ENCODE peak calls at places on chromosomes 4 and X, in four cellular contexts. F is SK-N-SH, Q is HFF-Myc, T is foreskin fibroblast. R is an unnamed sample.

GRCh38 chr4:159105063-159105414 is 2.2 kb downstream of the RAPGEF2 start:
- DNase-seq in T (peak; percentile 52), Q (no peak), F (no peak), R (no peak)

GRCh38 chr4:74114234-74114633 is 15.2 kb upstream of the CXCL2 start:
- DNase-seq in F (no peak), Q (no peak), T (peak; percentile 90), R (no peak)

GRCh38 chr4:76784237-76784636 is 113.7 kb downstream of the SOWAHB start:
- DNase-seq in F (no peak), T (no peak), Q (no peak), R (no peak)

GRCh38 chr4:47287735-47288134 is 175.8 kb downstream of the COMMD8 start:
- DNase-seq in F (no peak), Q (peak; percentile 4), T (peak; percentile 76), R (no peak)

GRCh38 chr4:179292443-179292842 is 1850.2 kb upstream of the AGA start:
- DNase-seq in T (no peak), Q (no peak), F (no peak), R (no peak)

GRCh38 chrX:73758253-73758652 is 195.3 kb downstream of the CHIC1 start:
- DNase-seq in F (no peak), Q (no peak), T (no peak), R (peak; percentile 8)

GRCh38 chrX:25726539-25726938 is 411.6 kb upstream of the MAGEB18 start:
- DNase-seq in Q (no peak), T (peak; percentile 16), F (no peak), R (no peak)

GRCh38 chr4:94517492-94517891 is 65.8 kb downstream of the PDLIM5 start:
- DNase-seq in T (no peak), F (no peak), Q (no peak), R (no peak)

GRCh38 chr4:183438458-183439113 is 5.8 kb upstream of the CDKN2AIP start:
- DNase-seq in Q (peak; percentile 70), F (no peak), T (peak; percentile 76), R (no peak)

GRCh38 chr4:19399001-19399400 is 852.7 kb upstream of the SLIT2 start:
- DNase-seq in T (peak; percentile 49), Q (no peak), F (no peak), R (no peak)

GRCh38 chrX:115598556-115598955 is 37.6 kb downstream of the PLS3 start:
- DNase-seq in T (no peak), Q (no peak), F (no peak), R (no peak)

GRCh38 chr4:89836031-89836777 is 757 bp downstream of the SNCA start:
- DNase-seq in Q (no peak), F (peak; percentile 63), T (peak; percentile 31), R (no peak)

GRCh38 chr4:8368061-8368481 is 72.5 kb downstream of the ACOX3 start:
- DNase-seq in Q (no peak), F (no peak), T (no peak), R (no peak)

GRCh38 chr4:98448923-98449322 is 187.7 kb downstream of the RAP1GDS1 start:
- DNase-seq in T (peak; percentile 40), F (no peak), Q (no peak), R (no peak)

GRCh38 chr4:107966903-107967302 is 22.8 kb upstream of the HADH start:
- DNase-seq in F (no peak), T (no peak), Q (no peak), R (no peak)

GRCh38 chrX:41688154-41688553 is 619 bp upstream of the GPR34 start:
- DNase-seq in Q (no peak), T (no peak), F (no peak), R (no peak)

GRCh38 chrX:41692162-41692749 is 3.5 kb downstream of the GPR34 start:
- DNase-seq in F (no peak), Q (no peak), T (peak; percentile 31), R (no peak)

GRCh38 chrX:41689711-41690110 is 938 bp downstream of the GPR34 start:
- DNase-seq in T (no peak), Q (no peak), F (no peak), R (no peak)

GRCh38 chrX:41686788-41687187 is 2.0 kb upstream of the GPR34 start:
- DNase-seq in T (no peak), F (no peak), Q (no peak), R (no peak)

DNA sequence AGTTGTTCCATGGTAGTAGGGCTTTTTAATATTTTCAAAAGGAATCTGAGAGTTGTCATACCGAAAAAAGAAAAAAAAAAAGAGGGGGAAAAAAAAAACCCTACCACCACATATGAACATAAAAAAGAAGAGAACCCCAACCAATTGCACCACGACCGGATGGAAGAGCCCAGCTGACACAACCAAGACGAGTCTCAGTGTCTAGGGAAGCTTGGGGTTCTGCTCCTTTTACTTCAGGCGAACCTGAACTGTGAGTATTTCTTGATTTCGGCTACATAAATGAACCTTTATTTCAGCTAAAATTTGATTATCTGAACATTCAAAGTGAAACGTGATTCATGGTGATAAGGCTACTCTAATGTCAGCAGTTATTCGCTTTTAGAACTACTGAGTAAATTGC is at the start of gene GPR34:
- DNase-seq in T (no peak), Q (no peak), F (no peak), R (no peak)
- H3K4me3 ChIP-seq in T (no peak within 1 kb of the TSS), Q (no peak within 1 kb of the TSS), F (no peak within 1 kb of the TSS), R (no peak within 1 kb of the TSS)

DNA sequence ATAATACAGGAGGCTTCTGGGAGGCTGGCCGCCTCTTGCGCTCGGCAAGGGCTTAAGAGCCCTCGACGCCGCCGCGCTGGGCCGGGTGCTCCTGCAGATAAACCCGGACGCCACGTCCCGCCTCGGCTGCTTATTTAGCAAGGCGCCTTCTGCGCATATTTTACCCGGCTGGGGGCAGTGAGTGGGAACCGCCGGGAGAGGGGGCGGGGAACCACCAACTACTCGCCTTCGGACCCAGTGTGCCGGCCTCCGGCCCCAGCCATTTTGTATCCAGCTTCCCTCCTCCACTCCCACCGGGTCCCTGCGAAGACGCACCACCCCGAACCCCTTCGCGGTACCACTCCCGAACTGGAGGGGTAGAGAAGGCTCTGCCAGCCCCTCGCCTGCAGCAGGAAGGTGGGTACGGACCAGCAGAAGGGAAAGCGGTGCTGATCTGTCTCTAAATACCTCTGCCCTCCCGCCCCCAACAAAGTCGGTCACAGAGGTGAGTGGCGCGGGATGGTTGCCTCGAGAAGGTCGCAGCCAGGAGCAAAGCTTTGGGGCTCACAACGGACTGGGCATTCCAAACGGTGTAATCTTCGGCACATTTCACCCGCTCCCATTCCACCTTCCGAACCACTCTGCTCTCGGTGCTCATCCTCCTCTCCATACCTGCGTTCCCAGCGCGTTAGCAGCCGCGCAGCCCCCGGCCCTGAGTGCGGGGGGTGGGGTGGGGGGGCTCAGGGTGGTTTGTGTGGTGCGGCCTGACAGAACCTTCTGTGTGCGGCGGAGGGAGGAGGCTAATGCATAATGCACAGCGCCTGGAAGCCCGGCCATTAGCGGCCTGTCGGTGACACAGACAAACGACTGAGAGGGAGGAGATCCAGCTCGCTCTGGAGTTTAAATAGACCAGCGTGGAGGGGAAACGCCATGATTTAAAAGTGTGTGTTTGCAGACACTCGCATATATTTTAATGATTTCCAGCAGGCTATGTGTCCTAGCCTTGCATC is 4.9 kb upstream of the BCOR start:
- DNase-seq in Q (no peak), F (no peak), T (no peak), R (no peak)
- H3K4me3 ChIP-seq in Q (no peak overlapping the region), F (no peak overlapping the region), T (no peak overlapping the region), R (no peak overlapping the region)

GRCh38 chr4:2288051-2288541 is 26.2 kb upstream of the MXD4 start:
- DNase-seq in T (no peak), Q (no peak), F (no peak), R (no peak)

GRCh38 chr4:2289311-2289954 is 27.5 kb upstream of the MXD4 start:
- DNase-seq in Q (no peak), F (no peak), T (no peak), R (no peak)

GRCh38 chr4:2290974-2291704 is 29.2 kb upstream of the MXD4 start:
- DNase-seq in F (peak; percentile 37), Q (no peak), T (no peak), R (peak; percentile 5)

GRCh38 chr4:2290488-2290887 is 28.6 kb upstream of the MXD4 start:
- DNase-seq in F (no peak), T (no peak), Q (no peak), R (no peak)

DNA sequence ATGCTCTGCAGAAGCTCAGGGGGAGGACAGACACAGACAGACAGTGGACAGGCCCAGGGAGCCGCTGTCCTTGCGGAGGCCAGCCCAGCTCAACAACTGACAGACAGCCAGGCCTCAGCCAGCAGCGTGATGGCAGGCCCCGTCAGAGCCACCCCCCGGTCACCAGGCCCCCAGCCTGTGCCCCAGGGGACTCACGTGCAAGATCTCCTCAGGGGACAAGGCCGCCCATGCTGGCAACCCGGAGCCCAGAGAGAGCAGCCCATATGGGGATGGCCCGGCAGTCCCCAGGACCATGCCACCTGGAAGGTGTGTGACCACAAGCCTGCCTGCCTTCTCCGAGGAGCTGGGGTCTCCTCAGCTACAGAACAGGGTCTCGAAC is 28.0 kb upstream of the MXD4 start:
- DNase-seq in T (no peak), F (no peak), Q (no peak), R (no peak)
- H3K4me3 ChIP-seq in T (no peak overlapping the region), F (no peak overlapping the region), Q (no peak overlapping the region), R (no peak overlapping the region)

DNA sequence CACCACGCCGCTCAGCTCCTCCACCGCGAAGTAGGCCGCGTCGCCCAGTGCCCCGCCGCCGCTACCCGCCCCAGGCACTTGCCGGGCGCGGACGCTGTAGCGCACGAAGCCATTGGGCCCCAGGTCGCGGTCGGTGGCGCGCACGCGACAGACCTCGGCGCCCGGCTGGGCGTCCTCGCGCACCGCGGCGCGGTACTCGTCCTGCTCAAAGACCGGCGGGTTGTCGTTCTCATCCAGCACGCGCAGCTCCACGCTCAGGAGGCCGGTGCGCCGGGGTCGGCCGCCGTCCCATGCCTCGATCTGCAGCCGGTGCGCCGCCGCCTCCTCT is 1.4 kb downstream of the DCHS2 start:
- DNase-seq in T (no peak), Q (no peak), F (no peak), R (no peak)
- H3K4me3 ChIP-seq in T (no peak overlapping the region), Q (no peak overlapping the region), F (no peak overlapping the region), R (no peak overlapping the region)

GRCh38 chr4:171668403-171668802 is 144.8 kb upstream of the GALNTL6 start:
- DNase-seq in F (no peak), Q (no peak), T (no peak), R (no peak)
- H3K4me3 ChIP-seq in F (no peak overlapping the region), Q (no peak overlapping the region), T (no peak overlapping the region), R (no peak overlapping the region)

R was measured in GM12864.